ENCODE peak calls at places on chromosomes 3 and 15, in nine cellular contexts. V, B, W, K, A, X, C, T and U are unnamed samples.

GRCh38 chr3:133490468-133491351 is 82.8 kb upstream of the CDV3 start:
- DNase-seq in A (no peak), V (no peak), K (no peak), W (peak; percentile 67), B (no peak), X (no peak), C (no peak), T (no peak), U (no peak)

GRCh38 chr15:82933576-82933975 is 18.9 kb downstream of the HOMER2 start:
- DNase-seq in K (no peak), W (no peak), T (no peak), X (no peak), V (no peak), A (no peak), B (no peak), C (no peak), U (no peak)

GRCh38 chr3:42442640-42443039 is 32.2 kb upstream of the LYZL4 start:
- DNase-seq in X (no peak), V (no peak), C (no peak), A (no peak), K (no peak), W (no peak), B (no peak), T (no peak), U (no peak)

GRCh38 chr3:21747376-21747775 is 3.6 kb downstream of the ZNF385D start:
- DNase-seq in W (no peak), K (no peak), T (no peak), V (no peak), A (no peak), X (no peak), B (no peak), C (no peak), U (no peak)

GRCh38 chr15:42118650-42119531 is 24.5 kb upstream of the PLA2G4D start:
- DNase-seq in X (no peak), C (no peak), W (no peak), V (peak; percentile 16), B (no peak), A (no peak), T (no peak), K (no peak), U (no peak)

GRCh38 chr15:33535135-33535534 is 224.4 kb downstream of the RYR3 start:
- DNase-seq in C (no peak), B (no peak), V (no peak), K (peak; percentile 36), W (no peak), A (no peak), T (no peak), X (no peak), U (no peak)

GRCh38 chr3:194871143-194871863 is 185.6 kb downstream of the FAM43A start:
- DNase-seq in C (peak; percentile 91), A (peak; percentile 47), B (no peak), V (peak; percentile 69), T (no peak), K (peak; percentile 57), X (peak; percentile 61), W (peak; percentile 33), U (peak; percentile 94)

GRCh38 chr15:24823473-24823872 is 131.3 kb upstream of the SNRPN start:
- DNase-seq in W (no peak), V (peak; percentile 13), A (no peak), C (no peak), K (no peak), B (no peak), T (no peak), X (no peak), U (no peak)

GRCh38 chr15:88574646-88575045 is 28.2 kb upstream of the DET1 start:
- DNase-seq in W (no peak), B (no peak), K (no peak), A (no peak), T (no peak), V (no peak), X (no peak), C (no peak), U (no peak)

GRCh38 chr3:155211266-155211665 is 82.2 kb downstream of the STRIT1 start:
- DNase-seq in A (no peak), B (no peak), C (no peak), T (no peak), K (no peak), W (no peak), X (no peak), V (no peak), U (no peak)

GRCh38 chr3:39882111-39882510 is 72.7 kb downstream of the MYRIP start:
- DNase-seq in X (no peak), C (no peak), T (no peak), B (no peak), K (no peak), W (no peak), V (no peak), A (no peak), U (no peak)

GRCh38 chr3:28343144-28343543 is 5.4 kb upstream of the ZCWPW2 start:
- DNase-seq in T (no peak), C (no peak), X (no peak), W (no peak), B (no peak), V (no peak), K (no peak), A (no peak), U (no peak)

GRCh38 chr3:46946856-46947544 is 29.5 kb downstream of the CCDC12 start:
- DNase-seq in B (no peak), A (no peak), X (peak; percentile 34), V (peak; percentile 75), K (no peak), C (peak; percentile 31), W (no peak), T (peak; percentile 58), U (no peak)

GRCh38 chr3:191246628-191247027 is 47.6 kb downstream of the OSTN start:
- DNase-seq in C (peak; percentile 83), B (no peak), K (no peak), X (peak; percentile 5), A (no peak), W (no peak), T (no peak), V (no peak), U (no peak)

GRCh38 chr3:160948273-160948672 is 156.9 kb downstream of the B3GALNT1 start:
- DNase-seq in K (no peak), T (peak; percentile 84), W (no peak), V (no peak), A (no peak), X (no peak), B (no peak), C (no peak), U (no peak)
- TF ChIP-seq POLR2A in K (no peak), T (no peak), W (no peak), V (no peak), A (no peak), X (no peak), B (no peak), C (no peak), U (no peak)

GRCh38 chr15:78303729-78304486 is 4.5 kb upstream of the SKIC8 start:
- DNase-seq in T (no peak), C (no peak), K (no peak), V (no peak), X (no peak), B (no peak), A (no peak), W (no peak), U (no peak)
- TF ChIP-seq POLR2A in T (no peak), C (no peak), K (no peak), V (no peak), X (peak; percentile 16), B (no peak), A (no peak), W (no peak), U (no peak)

GRCh38 chr3:44981220-44981619 is 5.2 kb downstream of the EXOSC7 start:
- DNase-seq in K (no peak), V (no peak), W (no peak), B (no peak), T (no peak), C (peak; percentile 27), X (no peak), A (no peak), U (no peak)

GRCh38 chr3:44974406-44974805 is 1.6 kb downstream of the ZDHHC3 start:
- DNase-seq in K (no peak), C (no peak), A (no peak), B (no peak), T (no peak), W (no peak), X (no peak), V (no peak), U (no peak)

GRCh38 chr3:44981751-44982150 is 5.7 kb downstream of the EXOSC7 start:
- DNase-seq in V (no peak), A (no peak), T (no peak), X (no peak), K (no peak), C (no peak), B (no peak), W (no peak), U (no peak)

GRCh38 chr3:44970916-44971490 is 5.0 kb downstream of the ZDHHC3 start:
- DNase-seq in X (no peak), A (no peak), C (no peak), K (no peak), V (no peak), T (no peak), B (no peak), W (no peak), U (no peak)

GRCh38 chr3:44976002-44976815 is at the start of the genes EXOSC7 and ZDHHC3:
- DNase-seq in C (peak; percentile 81), T (peak; percentile 91), K (peak; percentile 84), X (peak; percentile 70), A (peak; percentile 91), W (peak; percentile 89), V (peak; percentile 89), B (peak; percentile 79), U (peak; percentile 85)
- TF ChIP-seq POLR2A in C (peak; percentile 74), T (peak; percentile 70), K (peak; percentile 33), X (peak; percentile 95), A (peak; percentile 56), W (peak; percentile 96), V (peak; percentile 41), B (peak; percentile 65), U (peak; percentile 75)

GRCh38 chr3:23949784-23950183 is 4.7 kb downstream of the NR1D2 start:
- DNase-seq in W (no peak), T (no peak), C (no peak), X (no peak), K (no peak), A (peak; percentile 54), V (peak; percentile 47), B (no peak), U (no peak)
- TF ChIP-seq POLR2A in W (no peak), T (no peak), C (no peak), X (no peak), K (no peak), A (no peak), V (no peak), B (no peak), U (no peak)

GRCh38 chr3:170735821-170736220 is 134.2 kb downstream of the RPL22L1 start:
- DNase-seq in V (no peak), B (no peak), A (no peak), K (no peak), X (no peak), W (no peak), T (no peak), C (no peak), U (no peak)
- TF ChIP-seq POLR2A in V (no peak), B (no peak), A (no peak), K (no peak), X (no peak), W (no peak), T (no peak), C (no peak), U (no peak)